ENCODE peak calls at places on chromosomes 7 and 10, in seven cellular contexts. One of them, this sample, is unnamed.

GRCh38 chr7:105734233-105734632 is 142.2 kb downstream of the ATXN7L1 start:
- DNase-seq in tibial artery: no peak
- DNase-seq in upper lobe of right lung: no peak
- DNase-seq in small intestine: no peak
- DNase-seq in right cardiac atrium: no peak
- DNase-seq in RWPE2: no peak
- DNase-seq in ovary: no peak
- DNase-seq in this sample: no peak

GRCh38 chr10:36489181-36489927 is 636.0 kb upstream of the ANKRD30A start:
- DNase-seq in tibial artery: no peak
- DNase-seq in upper lobe of right lung: no peak
- DNase-seq in small intestine: no peak
- DNase-seq in right cardiac atrium: peak; percentile 80
- DNase-seq in RWPE2: no peak
- DNase-seq in ovary: no peak
- DNase-seq in this sample: no peak

GRCh38 chr10:119023553-119023868 is 6.0 kb upstream of the NANOS1 start:
- DNase-seq in tibial artery: no peak
- DNase-seq in upper lobe of right lung: no peak
- DNase-seq in small intestine: no peak
- DNase-seq in right cardiac atrium: no peak
- DNase-seq in RWPE2: no peak
- DNase-seq in ovary: no peak
- DNase-seq in this sample: no peak

GRCh38 chr7:43570688-43571365 is 12.1 kb upstream of the STK17A start:
- DNase-seq in tibial artery: no peak
- DNase-seq in upper lobe of right lung: no peak
- DNase-seq in small intestine: no peak
- DNase-seq in right cardiac atrium: no peak
- DNase-seq in RWPE2: no peak
- DNase-seq in ovary: no peak
- DNase-seq in this sample: no peak

GRCh38 chr7:1922870-1923236 is 252.8 kb downstream of the ELFN1 start:
- DNase-seq in tibial artery: no peak
- DNase-seq in upper lobe of right lung: no peak
- DNase-seq in small intestine: no peak
- DNase-seq in right cardiac atrium: no peak
- DNase-seq in RWPE2: no peak
- DNase-seq in ovary: no peak
- DNase-seq in this sample: no peak

GRCh38 chr7:106779877-106780276 is 85.2 kb upstream of the PIK3CG start:
- DNase-seq in tibial artery: no peak
- DNase-seq in upper lobe of right lung: no peak
- DNase-seq in small intestine: peak; percentile 88
- DNase-seq in right cardiac atrium: no peak
- DNase-seq in RWPE2: no peak
- DNase-seq in ovary: no peak
- DNase-seq in this sample: no peak

GRCh38 chr10:119020627-119020946 is 8.9 kb upstream of the NANOS1 start:
- DNase-seq in tibial artery: no peak
- DNase-seq in upper lobe of right lung: no peak
- DNase-seq in small intestine: no peak
- DNase-seq in right cardiac atrium: no peak
- DNase-seq in RWPE2: no peak
- DNase-seq in ovary: no peak
- DNase-seq in this sample: no peak

GRCh38 chr7:14207154-14207553 is 217.7 kb upstream of the ETV1 start:
- DNase-seq in tibial artery: no peak
- DNase-seq in upper lobe of right lung: no peak
- DNase-seq in small intestine: no peak
- DNase-seq in right cardiac atrium: peak; percentile 21
- DNase-seq in RWPE2: no peak
- DNase-seq in ovary: no peak
- DNase-seq in this sample: no peak

GRCh38 chr10:110671788-110672579 is 27.8 kb downstream of the RBM20 start:
- DNase-seq in tibial artery: peak; percentile 66
- DNase-seq in upper lobe of right lung: peak; percentile 85
- DNase-seq in small intestine: peak; percentile 57
- DNase-seq in right cardiac atrium: peak; percentile 88
- DNase-seq in RWPE2: peak; percentile 68
- DNase-seq in ovary: peak; percentile 66
- DNase-seq in this sample: peak; percentile 28

GRCh38 chr7:155299539-155300202 is 2.0 kb downstream of the INSIG1 start:
- DNase-seq in tibial artery: no peak
- DNase-seq in upper lobe of right lung: no peak
- DNase-seq in small intestine: peak; percentile 17
- DNase-seq in right cardiac atrium: no peak
- DNase-seq in RWPE2: no peak
- DNase-seq in ovary: no peak
- DNase-seq in this sample: no peak

GRCh38 chr7:158556721-158557440 is 30.7 kb downstream of the PTPRN2 start:
- DNase-seq in tibial artery: no peak
- DNase-seq in upper lobe of right lung: peak; percentile 43
- DNase-seq in small intestine: no peak
- DNase-seq in right cardiac atrium: no peak
- DNase-seq in RWPE2: no peak
- DNase-seq in ovary: no peak
- DNase-seq in this sample: no peak

GRCh38 chr7:81873559-81873958 is 103.7 kb upstream of the HGF start:
- DNase-seq in tibial artery: no peak
- DNase-seq in upper lobe of right lung: no peak
- DNase-seq in small intestine: no peak
- DNase-seq in right cardiac atrium: no peak
- DNase-seq in RWPE2: no peak
- DNase-seq in ovary: no peak
- DNase-seq in this sample: no peak

GRCh38 chr7:126495001-126495400 is 757.7 kb downstream of the GRM8 start:
- DNase-seq in tibial artery: no peak
- DNase-seq in upper lobe of right lung: no peak
- DNase-seq in small intestine: no peak
- DNase-seq in right cardiac atrium: no peak
- DNase-seq in RWPE2: no peak
- DNase-seq in ovary: no peak
- DNase-seq in this sample: no peak

GRCh38 chr7:151062399-151063211 is 3.2 kb downstream of the SLC4A2 start:
- DNase-seq in tibial artery: no peak
- DNase-seq in upper lobe of right lung: peak; percentile 91
- DNase-seq in small intestine: peak; percentile 95
- DNase-seq in right cardiac atrium: no peak
- DNase-seq in RWPE2: no peak
- DNase-seq in ovary: peak; percentile 77
- DNase-seq in this sample: no peak

GRCh38 chr10:6136215-6137201 is 47.7 kb downstream of the RBM17 start:
- DNase-seq in tibial artery: no peak
- DNase-seq in upper lobe of right lung: no peak
- DNase-seq in small intestine: no peak
- DNase-seq in right cardiac atrium: no peak
- DNase-seq in RWPE2: no peak
- DNase-seq in ovary: peak; percentile 14
- DNase-seq in this sample: no peak

GRCh38 chr10:52864459-52865106 is 92.0 kb upstream of the MBL2 start:
- DNase-seq in tibial artery: no peak
- DNase-seq in upper lobe of right lung: no peak
- DNase-seq in small intestine: no peak
- DNase-seq in right cardiac atrium: peak; percentile 58
- DNase-seq in RWPE2: peak; percentile 97
- DNase-seq in ovary: peak; percentile 49
- DNase-seq in this sample: no peak

GRCh38 chr7:92159-92767 is 100.1 kb upstream of the FAM20C start:
- DNase-seq in tibial artery: no peak
- DNase-seq in upper lobe of right lung: no peak
- DNase-seq in small intestine: no peak
- DNase-seq in right cardiac atrium: peak; percentile 13
- DNase-seq in RWPE2: no peak
- DNase-seq in ovary: no peak
- DNase-seq in this sample: no peak

DNA sequence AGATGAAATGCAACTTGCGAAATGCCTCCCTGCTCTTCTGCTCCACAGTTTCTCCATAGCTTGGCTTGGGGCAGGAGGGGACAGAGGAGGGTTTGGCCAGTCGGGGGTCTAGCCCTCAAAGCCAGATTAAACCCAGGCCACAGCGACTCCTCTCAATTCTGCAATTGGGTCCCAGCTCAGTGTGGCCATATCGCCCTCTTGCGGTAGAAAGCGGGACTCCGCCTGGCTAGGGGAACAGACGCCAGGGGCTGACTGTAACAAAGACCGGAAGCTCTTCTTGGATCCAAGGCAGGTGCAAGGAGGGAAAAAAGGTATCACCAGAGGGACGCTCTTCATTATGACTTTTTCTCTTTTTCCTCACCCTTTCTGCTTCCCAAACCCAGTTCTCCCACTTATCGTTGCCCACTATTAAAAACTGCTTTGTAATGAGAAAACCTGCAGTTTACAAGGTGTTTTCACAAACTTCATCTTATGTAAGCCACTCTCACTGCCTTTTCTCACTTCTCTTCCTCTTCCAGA is 36.6 kb upstream of the TNPO3 start:
- DNase-seq in tibial artery: peak; percentile 78
- DNase-seq in upper lobe of right lung: peak; percentile 89
- DNase-seq in small intestine: peak; percentile 80
- DNase-seq in right cardiac atrium: peak; percentile 91
- DNase-seq in RWPE2: no peak
- DNase-seq in ovary: peak; percentile 87
- DNase-seq in this sample: peak; percentile 33
- H3K27ac ChIP-seq in tibial artery: no peak overlapping the region
- H3K27ac ChIP-seq in upper lobe of right lung: no peak overlapping the region
- H3K27ac ChIP-seq in small intestine: no peak overlapping the region
- H3K27ac ChIP-seq in right cardiac atrium: no peak overlapping the region
- H3K27ac ChIP-seq in RWPE2: no peak overlapping the region
- H3K27ac ChIP-seq in ovary: no peak overlapping the region
- H3K27ac ChIP-seq in this sample: no peak overlapping the region

GRCh38 chr7:131007439-131008330 is 273.7 kb upstream of the KLF14 start:
- DNase-seq in tibial artery: peak; percentile 65
- DNase-seq in upper lobe of right lung: no peak
- DNase-seq in small intestine: peak; percentile 95
- DNase-seq in right cardiac atrium: peak; percentile 84
- DNase-seq in RWPE2: no peak
- DNase-seq in ovary: peak; percentile 61
- DNase-seq in this sample: no peak
- H3K27ac ChIP-seq in tibial artery: peak overlapping the region; percentile 55
- H3K27ac ChIP-seq in upper lobe of right lung: peak overlapping the region; percentile 65
- H3K27ac ChIP-seq in small intestine: peak overlapping the region; percentile 61
- H3K27ac ChIP-seq in right cardiac atrium: peak overlapping the region; percentile 3
- H3K27ac ChIP-seq in RWPE2: peak overlapping the region; percentile 57
- H3K27ac ChIP-seq in ovary: peak overlapping the region; percentile 35
- H3K27ac ChIP-seq in this sample: peak overlapping the region; percentile 47

DNA sequence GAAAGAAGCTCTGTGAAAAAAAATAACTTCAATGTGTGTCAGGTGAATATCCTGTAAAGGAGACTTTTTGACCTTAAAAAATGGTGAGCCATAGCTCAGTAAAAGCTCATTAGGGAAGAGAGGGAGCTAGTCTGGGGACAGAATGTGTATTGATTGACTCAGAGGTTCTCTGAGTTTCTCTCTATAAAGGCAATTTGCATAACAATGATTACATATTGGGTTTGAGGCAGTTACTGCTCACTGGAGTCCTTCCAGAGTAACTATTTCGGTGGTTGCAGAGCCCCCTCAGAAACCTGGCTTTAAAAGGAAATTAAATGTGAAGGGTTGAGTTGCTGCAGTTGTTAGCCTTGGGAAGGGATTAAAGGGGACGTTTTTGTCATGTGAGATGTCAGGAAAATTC is 181.6 kb downstream of the GALNT17 start:
- DNase-seq in tibial artery: no peak
- DNase-seq in upper lobe of right lung: no peak
- DNase-seq in small intestine: no peak
- DNase-seq in right cardiac atrium: no peak
- DNase-seq in RWPE2: no peak
- DNase-seq in ovary: no peak
- DNase-seq in this sample: no peak
- H3K27ac ChIP-seq in tibial artery: peak overlapping the region; percentile 77
- H3K27ac ChIP-seq in upper lobe of right lung: no peak overlapping the region
- H3K27ac ChIP-seq in small intestine: no peak overlapping the region
- H3K27ac ChIP-seq in right cardiac atrium: no peak overlapping the region
- H3K27ac ChIP-seq in RWPE2: no peak overlapping the region
- H3K27ac ChIP-seq in ovary: no peak overlapping the region
- H3K27ac ChIP-seq in this sample: no peak overlapping the region

GRCh38 chr7:125255793-125256192 is 326.2 kb upstream of the POT1 start:
- DNase-seq in tibial artery: no peak
- DNase-seq in upper lobe of right lung: no peak
- DNase-seq in small intestine: no peak
- DNase-seq in right cardiac atrium: no peak
- DNase-seq in RWPE2: no peak
- DNase-seq in ovary: no peak
- DNase-seq in this sample: no peak
- H3K27ac ChIP-seq in tibial artery: no peak overlapping the region
- H3K27ac ChIP-seq in upper lobe of right lung: no peak overlapping the region
- H3K27ac ChIP-seq in small intestine: no peak overlapping the region
- H3K27ac ChIP-seq in right cardiac atrium: no peak overlapping the region
- H3K27ac ChIP-seq in RWPE2: no peak overlapping the region
- H3K27ac ChIP-seq in ovary: no peak overlapping the region
- H3K27ac ChIP-seq in this sample: no peak overlapping the region